ENCODE peak calls at places on chromosome 9, in seven cellular contexts. V is MM.1S, F is cardiac muscle cell, J is omental fat pad, T is activated B cell treated with CpG ODN at 0.5 μM for 24 hours, X is GM12878, I is K562. A is an unnamed sample.

GRCh38 chr9:107983191-107983603 is 493.6 kb upstream of the KLF4 start:
- DNase-seq in V (no peak), X (no peak), F (no peak), T (no peak), J (no peak), I (no peak), A (no peak)

GRCh38 chr9:126375386-126375785 is 48.8 kb downstream of the MVB12B start:
- DNase-seq in T (no peak), V (no peak), J (no peak), F (peak), X (no peak), I (no peak), A (no peak)

GRCh38 chr9:75541778-75542177 is 348.7 kb upstream of the PCSK5 start:
- DNase-seq in I (no peak), X (no peak), J (no peak), V (no peak), T (no peak), F (no peak), A (no peak)

GRCh38 chr9:22693151-22693550 is 246.5 kb downstream of the DMRTA1 start:
- DNase-seq in J (no peak), T (no peak), I (no peak), V (no peak), X (no peak), F (no peak), A (no peak)

GRCh38 chr9:107106416-107106815 is 176.7 kb upstream of the RAD23B start:
- DNase-seq in V (no peak), F (no peak), J (no peak), I (no peak), T (no peak), X (no peak), A (no peak)

GRCh38 chr9:115170674-115171073 is 52.7 kb upstream of the TNC start:
- DNase-seq in F (peak), J (no peak), X (no peak), I (no peak), V (no peak), T (no peak), A (no peak)

GRCh38 chr9:127185931-127186781 is 63.7 kb upstream of the ANGPTL2 start:
- DNase-seq in X (no peak), V (no peak), T (no peak), F (peak), J (peak), I (no peak), A (no peak)

GRCh38 chr9:37966443-37967271 is 62.7 kb upstream of the SLC25A51 start:
- DNase-seq in V (no peak), X (no peak), J (no peak), T (no peak), I (no peak), F (no peak), A (no peak)

GRCh38 chr9:91978739-91979414 is 28.8 kb upstream of the ROR2 start:
- DNase-seq in F (peak), J (no peak), T (no peak), X (no peak), I (peak), V (peak), A (no peak)

GRCh38 chr9:115717711-115718173 is 435.8 kb upstream of the PAPPA start:
- DNase-seq in J (no peak), I (no peak), F (no peak), X (no peak), T (no peak), V (no peak), A (no peak)

GRCh38 chr9:4062966-4063365 is 236.9 kb downstream of the GLIS3 start:
- DNase-seq in T (no peak), V (no peak), X (no peak), J (no peak), I (no peak), F (peak), A (no peak)

GRCh38 chr9:93684161-93684765 is 107.9 kb downstream of the PHF2 start:
- DNase-seq in F (no peak), X (no peak), V (no peak), I (no peak), T (peak), J (no peak), A (no peak)

GRCh38 chr9:127388037-127388855 is 8.7 kb upstream of the SLC2A8 start:
- DNase-seq in J (no peak), T (no peak), F (peak), V (peak), I (no peak), X (peak), A (peak)

GRCh38 chr9:134944916-134945315 is 27.2 kb upstream of the FCN1 start:
- DNase-seq in J (no peak), F (no peak), T (no peak), X (no peak), V (no peak), I (no peak), A (no peak)

GRCh38 chr9:4755026-4755609 is 14.1 kb upstream of the AK3 start:
- DNase-seq in I (no peak), T (no peak), X (no peak), F (no peak), J (no peak), V (peak), A (no peak)

GRCh38 chr9:109476781-109477268 is 21.3 kb downstream of the PTPN3 start:
- DNase-seq in I (no peak), X (no peak), V (no peak), T (no peak), J (no peak), F (no peak), A (no peak)

GRCh38 chr9:4579011-4579410 is 83.1 kb upstream of the PLPP6 start:
- DNase-seq in I (no peak), F (peak), V (no peak), T (no peak), X (no peak), J (no peak), A (no peak)

GRCh38 chr9:69200071-69200470 is 26.0 kb downstream of the TJP2 start:
- DNase-seq in I (peak), V (no peak), X (no peak), F (peak), T (no peak), J (peak), A (no peak)

GRCh38 chr9:129910628-129911567 is 75.6 kb downstream of the USP20 start:
- DNase-seq in F (peak), I (peak), V (no peak), J (no peak), X (no peak), T (no peak), A (no peak)

GRCh38 chr9:89522979-89523305 is 25.0 kb upstream of the SEMA4D start:
- DNase-seq in V (no peak), F (no peak), T (no peak), X (no peak), I (no peak), J (no peak), A (no peak)

GRCh38 chr9:110555971-110556370 is 23.6 kb downstream of the SVEP1 start:
- DNase-seq in X (no peak), T (no peak), F (peak), J (peak), V (no peak), I (no peak), A (no peak)

GRCh38 chr9:76215066-76215465 is 179.2 kb downstream of the RFK start:
- DNase-seq in I (no peak), F (peak), T (no peak), X (no peak), V (no peak), J (no peak), A (no peak)

GRCh38 chr9:103167530-103167929 is 172.4 kb downstream of the CYLC2 start:
- DNase-seq in V (no peak), F (no peak), I (no peak), X (no peak), J (no peak), T (no peak), A (no peak)

GRCh38 chr9:16626577-16627130 is 243.8 kb downstream of the BNC2 start:
- DNase-seq in X (no peak), F (peak), T (no peak), I (no peak), J (no peak), V (no peak), A (no peak)

GRCh38 chr9:38000735-38001134 is 68.3 kb downstream of the SHB start:
- DNase-seq in X (peak), J (no peak), T (no peak), I (no peak), V (peak), F (no peak), A (no peak)

GRCh38 chr9:124513374-124513994 is 6.3 kb upstream of the NR5A1 start:
- DNase-seq in J (no peak), F (no peak), X (no peak), I (peak), T (no peak), V (no peak), A (no peak)

GRCh38 chr9:124512806-124513204 is 5.6 kb upstream of the NR5A1 start:
- DNase-seq in T (no peak), X (no peak), F (no peak), V (no peak), J (no peak), I (peak), A (no peak)

GRCh38 chr9:124511891-124512805 is 4.9 kb upstream of the NR5A1 start:
- DNase-seq in F (peak), T (no peak), I (peak), J (no peak), X (no peak), V (no peak), A (no peak)

GRCh38 chr9:124510650-124511425 is 3.6 kb upstream of the NR5A1 start:
- DNase-seq in X (no peak), I (no peak), V (no peak), J (no peak), T (no peak), F (no peak), A (no peak)

DNA sequence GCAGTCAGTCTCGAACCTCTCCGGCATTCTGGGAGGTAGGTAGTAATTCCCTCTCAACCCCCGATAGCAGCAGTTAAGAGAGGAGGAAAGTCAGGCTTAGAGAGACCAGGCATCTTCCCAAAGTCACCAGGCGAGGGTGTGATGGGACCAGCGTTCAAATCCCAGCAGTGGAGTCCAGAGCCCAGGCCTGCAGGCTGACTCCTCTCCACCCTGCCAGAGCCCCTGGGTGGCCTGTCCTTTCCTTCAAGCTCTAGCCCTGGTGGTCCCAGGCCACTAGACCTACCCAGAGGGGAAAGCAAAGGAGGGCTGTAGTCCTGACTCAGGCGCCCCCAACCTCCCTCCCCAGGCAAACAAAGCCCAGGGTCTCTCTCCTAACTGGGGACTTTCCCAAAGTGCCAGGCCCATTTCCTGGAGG is 4.2 kb upstream of the NR5A1 start:
- DNase-seq in T (no peak), V (no peak), X (no peak), J (no peak), F (no peak), I (peak), A (no peak)
- TF ChIP-seq CTCF in T (no peak), V (no peak), X (no peak), J (no peak), F (no peak), I (peak), A (no peak)

DNA sequence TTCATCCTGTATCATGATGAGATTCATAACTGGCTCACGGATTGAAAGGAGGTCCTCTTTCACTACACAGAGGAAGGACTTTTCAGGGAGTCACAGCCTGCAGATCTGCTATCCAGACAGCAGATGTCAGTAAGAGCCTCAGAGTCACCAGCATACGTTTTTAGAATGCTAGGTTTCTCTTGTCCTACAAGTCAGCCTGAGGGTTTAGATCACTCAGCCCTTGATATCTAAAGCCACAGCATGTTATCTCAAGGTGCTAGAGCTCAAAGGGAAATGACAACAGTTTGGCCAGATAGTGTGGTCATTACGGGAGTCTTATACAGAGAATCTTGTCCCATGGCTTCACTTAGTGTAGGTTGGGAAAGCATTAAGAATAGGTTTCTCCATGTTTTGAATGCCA is 30.9 kb upstream of the SLC46A2 start:
- DNase-seq in I (peak), J (no peak), F (peak), V (peak), T (no peak), X (no peak), A (no peak)
- TF ChIP-seq CTCF in I (peak), J (no peak), F (peak), V (peak), T (no peak), X (peak), A (peak)

GRCh38 chr9:10479172-10479571 is 133.6 kb downstream of the PTPRD start:
- DNase-seq in F (no peak), T (no peak), V (no peak), X (no peak), J (no peak), I (peak), A (no peak)
- TF ChIP-seq CTCF in F (no peak), T (no peak), V (peak), X (peak), J (no peak), I (no peak), A (peak)

GRCh38 chr9:19410195-19410503 is 1.3 kb downstream of the ACER2 start:
- DNase-seq in T (no peak), F (no peak), X (no peak), V (no peak), I (no peak), J (no peak), A (no peak)
- TF ChIP-seq CTCF in T (no peak), F (no peak), X (no peak), V (no peak), I (no peak), J (no peak), A (no peak)

GRCh38 chr9:120490888-120491595 is 88.9 kb downstream of the CDK5RAP2 start:
- DNase-seq in T (no peak), X (peak), V (peak), F (peak), I (no peak), J (no peak), A (peak)
- TF ChIP-seq CTCF in T (no peak), X (peak), V (no peak), F (no peak), I (no peak), J (no peak), A (no peak)

GRCh38 chr9:136434580-136435169 is 5.0 kb downstream of the INPP5E start:
- DNase-seq in V (no peak), F (no peak), T (no peak), I (no peak), J (no peak), X (no peak), A (no peak)

GRCh38 chr9:136432591-136432990 is 7.1 kb downstream of the INPP5E start:
- DNase-seq in T (no peak), J (no peak), V (no peak), I (no peak), X (no peak), F (no peak), A (no peak)

GRCh38 chr9:136433043-136433715 is 6.5 kb downstream of the INPP5E start:
- DNase-seq in F (no peak), V (no peak), T (no peak), X (no peak), J (no peak), I (no peak), A (no peak)

GRCh38 chr9:136436055-136436634 is 3.5 kb downstream of the INPP5E start:
- DNase-seq in F (no peak), V (no peak), T (no peak), J (no peak), I (no peak), X (no peak), A (no peak)

DNA sequence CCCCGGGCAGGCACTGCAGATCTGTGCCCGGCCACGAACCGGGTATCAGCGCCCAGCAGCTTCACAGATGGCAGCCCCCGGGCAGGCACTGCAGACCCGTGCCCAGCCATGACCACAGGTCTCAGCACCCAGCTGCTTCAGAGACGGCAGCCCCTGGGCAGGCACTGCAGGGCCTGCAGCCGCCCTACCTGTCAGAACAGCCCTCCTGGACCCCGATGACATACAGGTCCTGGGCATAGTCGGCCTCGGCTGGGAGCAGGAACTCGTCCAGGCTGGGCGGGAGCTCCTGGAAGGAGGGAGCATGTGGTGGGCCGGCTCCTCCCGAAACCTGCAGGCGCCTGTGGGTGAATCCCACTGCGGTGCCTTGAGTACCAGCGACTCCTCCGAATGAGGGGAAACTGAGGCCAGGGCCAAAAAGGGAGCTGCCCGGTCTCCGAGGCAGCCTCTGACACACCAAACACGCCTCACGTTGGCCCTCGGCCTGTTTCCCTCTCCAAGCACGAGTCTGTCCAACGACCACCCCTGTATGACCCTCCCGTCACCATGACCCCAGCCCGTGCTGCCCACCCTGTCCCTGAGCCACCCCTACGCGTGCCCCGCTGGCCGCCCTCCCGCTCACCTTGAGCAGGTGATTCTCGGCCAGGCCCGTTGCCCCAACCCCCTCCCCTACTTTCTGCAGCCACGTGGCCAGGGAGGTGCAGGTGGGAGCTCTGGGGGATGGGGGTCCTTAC is 5.6 kb downstream of the INPP5E start:
- DNase-seq in F (no peak), J (no peak), I (no peak), T (no peak), X (no peak), V (no peak), A (no peak)
- TF ChIP-seq CTCF in F (no peak), J (no peak), I (no peak), T (no peak), X (no peak), V (no peak), A (no peak)

GRCh38 chr9:78565481-78565880 is 268.6 kb downstream of the PSAT1 start:
- DNase-seq in X (no peak), V (no peak), F (no peak), J (no peak), T (no peak), I (no peak), A (no peak)

GRCh38 chr9:78566521-78566920 is 269.6 kb downstream of the PSAT1 start:
- DNase-seq in I (no peak), F (no peak), V (no peak), X (no peak), J (no peak), T (no peak), A (no peak)

GRCh38 chr9:78567693-78568092 is 270.8 kb downstream of the PSAT1 start:
- DNase-seq in I (no peak), J (no peak), V (no peak), X (no peak), T (no peak), F (no peak), A (no peak)

GRCh38 chr9:78566948-78567675 is 270.2 kb downstream of the PSAT1 start:
- DNase-seq in I (no peak), T (no peak), X (no peak), J (no peak), V (no peak), F (peak), A (no peak)

DNA sequence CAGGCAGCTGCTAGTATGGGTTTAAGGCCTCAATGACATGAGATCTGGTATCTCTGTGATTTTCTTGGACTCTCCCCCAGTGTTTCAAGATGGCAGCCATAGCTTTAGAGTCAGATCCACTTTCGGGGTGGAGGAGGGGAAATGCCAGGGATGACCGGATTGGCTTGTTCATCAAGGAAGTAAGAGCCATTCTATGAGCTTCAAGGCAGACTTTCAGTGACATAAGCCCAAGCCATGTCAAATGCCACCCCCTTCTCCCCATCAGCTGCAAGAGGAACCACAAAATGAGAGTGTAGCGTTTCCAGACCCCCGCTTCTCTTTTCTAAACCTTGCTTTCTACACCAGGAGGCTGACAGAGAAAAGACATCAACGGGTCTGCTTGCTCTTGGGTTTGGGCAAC is 271.8 kb downstream of the PSAT1 start:
- DNase-seq in I (no peak), T (no peak), F (no peak), J (no peak), V (no peak), X (no peak), A (no peak)
- TF ChIP-seq CTCF in I (no peak), T (no peak), F (no peak), J (no peak), V (no peak), X (no peak), A (no peak)

DNA sequence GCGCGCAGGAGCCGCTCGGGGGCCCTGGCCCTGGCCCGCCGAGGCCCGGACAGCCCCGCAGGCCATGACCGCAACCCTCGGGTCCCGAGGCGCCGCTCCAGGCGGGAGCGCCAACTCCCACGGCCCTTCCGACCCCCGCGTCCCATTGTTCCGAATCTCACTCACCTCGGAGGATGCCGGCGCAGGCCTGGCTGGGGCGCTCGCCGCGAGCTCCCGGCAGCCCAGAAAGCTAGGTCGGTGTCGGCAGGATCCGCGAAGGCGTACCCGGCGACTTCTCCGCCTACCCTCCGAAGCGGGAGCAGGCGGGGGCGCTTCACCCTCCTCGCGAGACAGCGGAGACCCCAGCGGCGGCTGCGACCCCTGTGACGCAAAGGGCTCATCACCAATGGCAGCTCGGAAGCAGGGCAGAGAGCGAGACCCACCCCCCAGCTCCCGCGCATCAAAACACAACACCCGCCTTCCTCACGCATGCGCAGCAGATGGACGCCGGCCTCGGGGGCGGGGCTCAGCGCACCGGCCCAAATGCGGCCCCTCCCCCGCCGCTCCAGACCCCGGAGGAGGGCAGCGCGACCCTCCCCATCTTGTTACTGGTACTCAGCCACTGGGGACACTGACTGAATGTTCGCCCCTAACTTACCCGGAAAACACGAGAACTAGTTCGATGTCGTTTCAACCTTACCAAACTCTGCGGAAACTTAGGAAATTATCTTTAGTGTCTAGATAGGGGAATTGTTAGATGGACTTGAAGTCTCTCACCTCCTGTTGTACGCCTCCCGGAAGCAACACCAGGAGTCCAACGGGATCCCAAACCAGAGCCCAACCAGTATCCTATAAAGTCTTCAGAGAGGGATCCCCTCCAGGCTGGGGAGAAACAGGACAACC is 1.3 kb upstream of the SMIM27 start:
- DNase-seq in V (peak), T (peak), J (peak), I (peak), F (peak), X (peak), A (peak)
- TF ChIP-seq CTCF in V (peak), T (no peak), J (no peak), I (peak), F (peak), X (no peak), A (peak)